ENCODE peak calls at places on chromosomes 16 and 17, in five cellular contexts. One of them, this sample, is unnamed.

GRCh38 chr16:81127051-81127450 is 30.9 kb upstream of the GCSH start:
- DNase-seq in HL-60: no peak
- DNase-seq in NCI-H69: no peak
- DNase-seq in memory B cell: no peak
- DNase-seq in NCI-H510A treated with DMSO at 0.1 percent for 48 hours: no peak
- DNase-seq in this sample: no peak

GRCh38 chr17:28047806-28048205 is 5.3 kb downstream of the NLK start:
- DNase-seq in HL-60: no peak
- DNase-seq in NCI-H69: no peak
- DNase-seq in memory B cell: no peak
- DNase-seq in NCI-H510A treated with DMSO at 0.1 percent for 48 hours: no peak
- DNase-seq in this sample: no peak

GRCh38 chr17:35082073-35082657 is 18.7 kb upstream of the RFFL start:
- DNase-seq in HL-60: no peak
- DNase-seq in NCI-H69: peak
- DNase-seq in memory B cell: no peak
- DNase-seq in NCI-H510A treated with DMSO at 0.1 percent for 48 hours: no peak
- DNase-seq in this sample: peak

GRCh38 chr17:9244066-9245052 is 223.0 kb downstream of the NTN1 start:
- DNase-seq in HL-60: no peak
- DNase-seq in NCI-H69: no peak
- DNase-seq in memory B cell: no peak
- DNase-seq in NCI-H510A treated with DMSO at 0.1 percent for 48 hours: no peak
- DNase-seq in this sample: no peak

GRCh38 chr17:1188812-1189211 is 9.0 kb upstream of the ABR start:
- DNase-seq in HL-60: no peak
- DNase-seq in NCI-H69: no peak
- DNase-seq in memory B cell: no peak
- DNase-seq in NCI-H510A treated with DMSO at 0.1 percent for 48 hours: no peak
- DNase-seq in this sample: no peak

GRCh38 chr16:69017036-69017783 is 88.2 kb upstream of the HAS3 start:
- DNase-seq in HL-60: no peak
- DNase-seq in NCI-H69: peak
- DNase-seq in memory B cell: no peak
- DNase-seq in NCI-H510A treated with DMSO at 0.1 percent for 48 hours: no peak
- DNase-seq in this sample: no peak

GRCh38 chr16:57226701-57227621 is 18.1 kb upstream of the ARL2BP start:
- DNase-seq in HL-60: no peak
- DNase-seq in NCI-H69: no peak
- DNase-seq in memory B cell: no peak
- DNase-seq in NCI-H510A treated with DMSO at 0.1 percent for 48 hours: no peak
- DNase-seq in this sample: no peak

GRCh38 chr17:75535119-75535537 is 9.6 kb downstream of the LLGL2 start:
- DNase-seq in HL-60: no peak
- DNase-seq in NCI-H69: no peak
- DNase-seq in memory B cell: no peak
- DNase-seq in NCI-H510A treated with DMSO at 0.1 percent for 48 hours: no peak
- DNase-seq in this sample: no peak

GRCh38 chr17:1912146-1912545 is 82.3 kb downstream of the RPA1 start:
- DNase-seq in HL-60: no peak
- DNase-seq in NCI-H69: no peak
- DNase-seq in memory B cell: no peak
- DNase-seq in NCI-H510A treated with DMSO at 0.1 percent for 48 hours: no peak
- DNase-seq in this sample: no peak

GRCh38 chr17:15308758-15309157 is 32.6 kb downstream of the TEKT3 start:
- DNase-seq in HL-60: no peak
- DNase-seq in NCI-H69: no peak
- DNase-seq in memory B cell: no peak
- DNase-seq in NCI-H510A treated with DMSO at 0.1 percent for 48 hours: no peak
- DNase-seq in this sample: no peak